ENCODE peak calls at places on chromosomes 5 and 9, in seven cellular contexts. One of them, this sample, is unnamed.

GRCh38 chr5:9173281-9174048 is 372.4 kb downstream of the SEMA5A start:
- DNase-seq in spleen: no peak
- DNase-seq in IMR-90: peak; percentile 66
- DNase-seq in ovary: no peak
- DNase-seq in HCT116: no peak
- DNase-seq in Peyer's patch: no peak
- DNase-seq in gastrocnemius medialis: no peak
- DNase-seq in this sample: no peak

GRCh38 chr9:121133104-121133816 is 58.5 kb downstream of the CNTRL start:
- DNase-seq in ovary: no peak
- DNase-seq in spleen: peak; percentile 91
- DNase-seq in IMR-90: no peak
- DNase-seq in gastrocnemius medialis: peak; percentile 16
- DNase-seq in HCT116: no peak
- DNase-seq in Peyer's patch: peak; percentile 85
- DNase-seq in this sample: peak; percentile 58

GRCh38 chr5:6201626-6202025 is 176.7 kb downstream of the MED10 start:
- DNase-seq in ovary: no peak
- DNase-seq in Peyer's patch: no peak
- DNase-seq in spleen: no peak
- DNase-seq in HCT116: no peak
- DNase-seq in IMR-90: no peak
- DNase-seq in gastrocnemius medialis: no peak
- DNase-seq in this sample: no peak

GRCh38 chr5:14277407-14278320 is 134.5 kb downstream of the TRIO start:
- DNase-seq in gastrocnemius medialis: no peak
- DNase-seq in ovary: no peak
- DNase-seq in Peyer's patch: no peak
- DNase-seq in spleen: no peak
- DNase-seq in HCT116: no peak
- DNase-seq in IMR-90: no peak
- DNase-seq in this sample: no peak

GRCh38 chr5:24407486-24407885 is 237.3 kb downstream of the CDH10 start:
- DNase-seq in gastrocnemius medialis: no peak
- DNase-seq in spleen: no peak
- DNase-seq in IMR-90: no peak
- DNase-seq in HCT116: no peak
- DNase-seq in ovary: no peak
- DNase-seq in Peyer's patch: no peak
- DNase-seq in this sample: no peak

GRCh38 chr5:181028032-181028819 is 11.8 kb upstream of the BTNL9 start:
- DNase-seq in gastrocnemius medialis: no peak
- DNase-seq in spleen: peak; percentile 64
- DNase-seq in IMR-90: no peak
- DNase-seq in HCT116: peak; percentile 90
- DNase-seq in ovary: no peak
- DNase-seq in Peyer's patch: no peak
- DNase-seq in this sample: no peak

GRCh38 chr5:12214631-12215030 is 310.4 kb upstream of the CTNND2 start:
- DNase-seq in ovary: no peak
- DNase-seq in Peyer's patch: no peak
- DNase-seq in IMR-90: no peak
- DNase-seq in HCT116: no peak
- DNase-seq in spleen: no peak
- DNase-seq in gastrocnemius medialis: no peak
- DNase-seq in this sample: no peak

GRCh38 chr5:77638763-77639451 is 394 bp upstream of the OTP start:
- DNase-seq in Peyer's patch: no peak
- DNase-seq in spleen: no peak
- DNase-seq in IMR-90: no peak
- DNase-seq in gastrocnemius medialis: no peak
- DNase-seq in ovary: no peak
- DNase-seq in HCT116: no peak
- DNase-seq in this sample: no peak

GRCh38 chr5:14787801-14788579 is 83.6 kb downstream of the ANKH start:
- DNase-seq in HCT116: no peak
- DNase-seq in Peyer's patch: no peak
- DNase-seq in IMR-90: no peak
- DNase-seq in gastrocnemius medialis: no peak
- DNase-seq in spleen: no peak
- DNase-seq in ovary: no peak
- DNase-seq in this sample: no peak

GRCh38 chr5:57184322-57184721 is 10.5 kb downstream of the GPBP1 start:
- DNase-seq in ovary: no peak
- DNase-seq in HCT116: no peak
- DNase-seq in gastrocnemius medialis: no peak
- DNase-seq in spleen: no peak
- DNase-seq in IMR-90: no peak
- DNase-seq in Peyer's patch: no peak
- DNase-seq in this sample: no peak

GRCh38 chr9:77820293-77820954 is 172.3 kb upstream of the GNA14 start:
- DNase-seq in gastrocnemius medialis: no peak
- DNase-seq in IMR-90: peak; percentile 83
- DNase-seq in Peyer's patch: no peak
- DNase-seq in HCT116: no peak
- DNase-seq in spleen: no peak
- DNase-seq in ovary: no peak
- DNase-seq in this sample: no peak

GRCh38 chr5:61328791-61329617 is 3.1 kb upstream of the ZSWIM6 start:
- DNase-seq in gastrocnemius medialis: no peak
- DNase-seq in ovary: no peak
- DNase-seq in IMR-90: no peak
- DNase-seq in spleen: no peak
- DNase-seq in HCT116: no peak
- DNase-seq in Peyer's patch: no peak
- DNase-seq in this sample: no peak

GRCh38 chr5:1001406-1002270 is 7.0 kb upstream of the NKD2 start:
- DNase-seq in Peyer's patch: peak; percentile 6
- DNase-seq in gastrocnemius medialis: peak; percentile 5
- DNase-seq in HCT116: no peak
- DNase-seq in ovary: peak; percentile 4
- DNase-seq in IMR-90: no peak
- DNase-seq in spleen: peak; percentile 55
- DNase-seq in this sample: no peak

GRCh38 chr9:76637426-76637825 is 126.8 kb upstream of the PCA3 start:
- DNase-seq in IMR-90: no peak
- DNase-seq in gastrocnemius medialis: no peak
- DNase-seq in spleen: no peak
- DNase-seq in Peyer's patch: no peak
- DNase-seq in ovary: no peak
- DNase-seq in HCT116: no peak
- DNase-seq in this sample: no peak

GRCh38 chr5:135012951-135013391 is 21.1 kb downstream of the PITX1 start:
- DNase-seq in IMR-90: no peak
- DNase-seq in gastrocnemius medialis: no peak
- DNase-seq in Peyer's patch: no peak
- DNase-seq in ovary: no peak
- DNase-seq in HCT116: no peak
- DNase-seq in spleen: peak; percentile 60
- DNase-seq in this sample: peak; percentile 29

GRCh38 chr9:107190031-107190935 is 92.8 kb upstream of the RAD23B start:
- DNase-seq in Peyer's patch: no peak
- DNase-seq in IMR-90: peak; percentile 80
- DNase-seq in gastrocnemius medialis: no peak
- DNase-seq in spleen: no peak
- DNase-seq in ovary: no peak
- DNase-seq in HCT116: no peak
- DNase-seq in this sample: no peak

GRCh38 chr5:39202594-39203290 is 16.6 kb downstream of the FYB1 start:
- DNase-seq in spleen: no peak
- DNase-seq in gastrocnemius medialis: no peak
- DNase-seq in Peyer's patch: no peak
- DNase-seq in HCT116: no peak
- DNase-seq in IMR-90: no peak
- DNase-seq in ovary: no peak
- DNase-seq in this sample: no peak

GRCh38 chr5:41510176-41510831 is at the start of gene PLCXD3:
- DNase-seq in IMR-90: no peak
- DNase-seq in HCT116: no peak
- DNase-seq in gastrocnemius medialis: no peak
- DNase-seq in Peyer's patch: no peak
- DNase-seq in spleen: peak; percentile 67
- DNase-seq in ovary: peak; percentile 54
- DNase-seq in this sample: peak; percentile 65

GRCh38 chr9:71863652-71864051 is 47.3 kb downstream of the ABHD17B start:
- DNase-seq in ovary: no peak
- DNase-seq in spleen: no peak
- DNase-seq in Peyer's patch: no peak
- DNase-seq in gastrocnemius medialis: no peak
- DNase-seq in IMR-90: peak; percentile 67
- DNase-seq in HCT116: no peak
- DNase-seq in this sample: no peak

GRCh38 chr9:81601639-81602623 is 87.4 kb downstream of the TLE1 start:
- DNase-seq in IMR-90: peak; percentile 72
- DNase-seq in ovary: no peak
- DNase-seq in Peyer's patch: no peak
- DNase-seq in gastrocnemius medialis: no peak
- DNase-seq in HCT116: no peak
- DNase-seq in spleen: no peak
- DNase-seq in this sample: no peak

GRCh38 chr9:127143920-127144465 is 21.6 kb upstream of the ANGPTL2 start:
- DNase-seq in HCT116: no peak
- DNase-seq in spleen: no peak
- DNase-seq in gastrocnemius medialis: no peak
- DNase-seq in ovary: peak; percentile 9
- DNase-seq in Peyer's patch: no peak
- DNase-seq in IMR-90: no peak
- DNase-seq in this sample: no peak

GRCh38 chr9:36779582-36779981 is 206.9 kb downstream of the MELK start:
- DNase-seq in spleen: no peak
- DNase-seq in Peyer's patch: no peak
- DNase-seq in IMR-90: no peak
- DNase-seq in gastrocnemius medialis: no peak
- DNase-seq in HCT116: no peak
- DNase-seq in ovary: peak; percentile 20
- DNase-seq in this sample: no peak

DNA sequence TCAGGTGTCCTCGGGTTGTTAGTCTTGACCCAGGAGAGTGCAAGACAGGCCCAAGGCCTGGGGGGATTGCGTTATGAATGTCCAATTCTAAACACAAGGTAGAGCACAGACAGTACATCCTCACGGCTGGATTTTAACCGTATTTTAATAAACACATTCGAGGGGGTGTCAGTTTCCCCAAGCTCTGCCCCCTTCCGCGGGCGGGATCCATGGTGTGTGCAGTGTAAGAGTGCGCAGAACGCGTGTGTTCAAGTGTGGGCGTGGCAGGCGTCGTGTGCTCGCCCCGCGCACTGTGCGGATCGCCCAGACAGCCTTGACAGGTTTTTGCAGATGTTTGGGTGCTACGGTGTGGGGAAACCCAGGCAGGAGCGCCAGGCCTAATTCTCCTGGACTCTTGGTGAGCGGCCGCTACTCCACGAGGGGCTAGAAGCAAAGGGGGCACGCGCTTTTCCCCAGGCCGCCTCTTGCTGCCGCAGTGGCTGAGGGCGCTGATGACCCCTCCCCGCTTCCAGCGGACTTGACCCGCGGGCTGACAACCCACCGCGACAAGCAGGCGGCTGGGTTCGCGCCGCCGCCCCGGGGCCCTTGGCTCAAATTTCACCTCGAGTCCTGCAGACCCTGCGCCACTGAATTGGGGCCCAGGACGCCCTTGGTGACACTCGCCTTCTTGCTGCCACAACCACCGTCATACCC is 6.0 kb upstream of the DMRT3 start:
- DNase-seq in Peyer's patch: no peak
- DNase-seq in HCT116: no peak
- DNase-seq in IMR-90: no peak
- DNase-seq in gastrocnemius medialis: no peak
- DNase-seq in spleen: no peak
- DNase-seq in ovary: no peak
- DNase-seq in this sample: no peak
- H3K27me3 ChIP-seq in Peyer's patch: peaks cover 3% of the 10 kb centered on the region
- H3K27me3 ChIP-seq in HCT116: peaks cover 7% of the 10 kb centered on the region
- H3K27me3 ChIP-seq in IMR-90: peaks cover 76% of the 10 kb centered on the region
- H3K27me3 ChIP-seq in gastrocnemius medialis: peaks cover 71% of the 10 kb centered on the region
- H3K27me3 ChIP-seq in spleen: peaks cover 98% of the 10 kb centered on the region
- H3K27me3 ChIP-seq in ovary: peaks cover 3% of the 10 kb centered on the region
- H3K27me3 ChIP-seq in this sample: peaks cover 68% of the 10 kb centered on the region

GRCh38 chr9:19378647-19379046 is 1.4 kb downstream of the RPS6 start:
- DNase-seq in spleen: no peak
- DNase-seq in ovary: no peak
- DNase-seq in IMR-90: no peak
- DNase-seq in HCT116: no peak
- DNase-seq in gastrocnemius medialis: no peak
- DNase-seq in Peyer's patch: peak; percentile 42
- DNase-seq in this sample: no peak
- H3K4me3 ChIP-seq in spleen: peak overlapping the region; percentile 54
- H3K4me3 ChIP-seq in ovary: peak overlapping the region; percentile 55
- H3K4me3 ChIP-seq in IMR-90: peak overlapping the region; percentile 78
- H3K4me3 ChIP-seq in HCT116: peak overlapping the region; percentile 98
- H3K4me3 ChIP-seq in gastrocnemius medialis: peak overlapping the region; percentile 93
- H3K4me3 ChIP-seq in Peyer's patch: peak overlapping the region; percentile 80
- H3K4me3 ChIP-seq in this sample: peak overlapping the region; percentile 60

DNA sequence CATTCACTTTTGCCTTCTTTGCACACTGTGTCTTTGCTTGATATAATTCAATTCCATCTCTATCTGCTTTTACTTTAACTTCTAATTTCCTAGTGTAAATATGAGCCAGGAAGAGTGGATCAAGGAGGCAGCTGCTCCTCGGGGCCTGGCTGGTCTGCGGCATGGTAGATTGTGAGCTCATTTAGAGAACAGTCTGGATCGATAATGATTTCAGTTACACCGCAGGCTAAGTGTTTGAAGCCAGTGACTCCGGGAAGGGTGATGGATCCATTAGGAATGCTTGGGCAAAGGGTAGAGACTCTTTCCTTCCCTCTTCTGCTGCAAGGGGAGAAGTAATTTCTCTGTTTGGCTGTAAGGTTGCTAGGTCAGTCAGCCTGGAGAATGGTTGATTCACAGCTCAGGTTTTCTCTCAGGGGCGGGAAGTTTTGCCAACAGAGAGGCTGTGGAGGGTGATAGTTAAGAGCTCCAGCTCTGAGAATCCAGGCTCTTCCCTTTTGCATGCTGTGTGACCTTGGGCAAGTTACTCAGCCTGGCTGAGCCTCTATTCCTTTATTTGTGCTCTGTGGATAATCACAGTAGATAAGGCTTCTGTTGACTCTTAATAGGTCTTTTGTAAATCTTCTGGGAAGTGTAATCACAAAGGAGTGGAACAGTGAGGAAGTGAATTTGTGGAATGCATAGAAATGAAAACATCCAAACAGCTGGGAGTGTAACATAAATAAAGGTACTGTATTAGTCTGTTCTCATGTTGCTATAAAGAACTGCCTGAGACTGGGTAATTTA is 99.1 kb downstream of the PTTG1 start:
- DNase-seq in ovary: no peak
- DNase-seq in gastrocnemius medialis: no peak
- DNase-seq in HCT116: no peak
- DNase-seq in Peyer's patch: no peak
- DNase-seq in spleen: no peak
- DNase-seq in IMR-90: no peak
- DNase-seq in this sample: no peak
- TF ChIP-seq POLR2A in ovary: no peak
- TF ChIP-seq POLR2A in gastrocnemius medialis: no peak
- TF ChIP-seq POLR2A in HCT116: no peak
- TF ChIP-seq POLR2A in Peyer's patch: no peak
- TF ChIP-seq POLR2A in spleen: no peak
- TF ChIP-seq POLR2A in IMR-90: no peak
- TF ChIP-seq POLR2A in this sample: no peak

DNA sequence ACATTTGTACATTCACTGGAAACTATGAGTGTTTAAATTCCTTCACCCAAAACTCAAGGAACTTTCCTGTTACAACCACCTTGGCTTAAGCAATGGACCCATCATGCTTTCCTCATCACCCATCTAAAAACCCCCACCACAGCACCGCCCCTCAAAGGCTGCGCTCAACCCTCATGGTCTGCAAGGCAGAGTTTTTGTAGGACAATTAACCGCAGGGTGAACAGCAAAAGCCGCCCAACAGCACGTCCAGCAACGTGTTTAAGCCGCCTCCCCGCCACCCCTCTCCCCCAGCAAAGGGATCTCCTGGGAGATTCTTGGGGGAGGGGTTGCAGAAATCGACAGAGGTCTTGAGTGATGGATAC is 2.0 kb downstream of the ROR2 start:
- DNase-seq in IMR-90: peak; percentile 16
- DNase-seq in Peyer's patch: no peak
- DNase-seq in ovary: no peak
- DNase-seq in gastrocnemius medialis: no peak
- DNase-seq in HCT116: no peak
- DNase-seq in spleen: no peak
- DNase-seq in this sample: no peak
- H3K27me3 ChIP-seq in IMR-90: no peaks in the 10 kb centered on the region
- H3K27me3 ChIP-seq in Peyer's patch: no peaks in the 10 kb centered on the region
- H3K27me3 ChIP-seq in ovary: no peaks in the 10 kb centered on the region
- H3K27me3 ChIP-seq in gastrocnemius medialis: peaks cover 38% of the 10 kb centered on the region
- H3K27me3 ChIP-seq in HCT116: no peaks in the 10 kb centered on the region
- H3K27me3 ChIP-seq in spleen: peaks cover 68% of the 10 kb centered on the region
- H3K27me3 ChIP-seq in this sample: peaks cover 31% of the 10 kb centered on the region

This sample was measured in heart left ventricle.